ENCODE peak calls at places on chromosomes 16 and 17, in nine cellular contexts. P is testis, D is astrocyte of the cerebellum, R is tibial artery, G is astrocyte, C is thyroid gland, N is right lobe of liver, M is stomach, Y is coronary artery. U is an unnamed sample.
A peak's percentile ranks its signal among the peaks of the same experiment; 100 is the strongest.

GRCh38 chr17:29567362-29568330 is 809 bp upstream of the ABHD15 start:
- DNase-seq in P (peak; percentile 50), D (no peak), R (peak; percentile 86), G (no peak), C (peak; percentile 80), N (peak; percentile 72), M (peak; percentile 73), Y (peak; percentile 87), U (peak; percentile 82)

GRCh38 chr17:78129385-78130079 is 977 bp upstream of the TMC6 start:
- DNase-seq in P (no peak), D (no peak), R (no peak), G (no peak), C (no peak), N (peak; percentile 13), M (no peak), Y (no peak), U (no peak)

GRCh38 chr17:42288985-42289862 is 926 bp downstream of the STAT5A start:
- DNase-seq in P (peak; percentile 52), D (no peak), R (peak; percentile 69), G (no peak), C (peak; percentile 61), N (peak; percentile 65), M (peak; percentile 55), Y (peak; percentile 77), U (no peak)

GRCh38 chr17:83173180-83173996 is 94.0 kb downstream of the METRNL start:
- DNase-seq in P (no peak), D (no peak), R (no peak), G (no peak), C (no peak), N (no peak), M (no peak), Y (no peak), U (peak; percentile 6)

GRCh38 chr17:44062871-44063270 is 3.6 kb downstream of the LSM12 start:
- DNase-seq in P (no peak), D (no peak), R (no peak), G (no peak), C (no peak), N (no peak), M (no peak), Y (no peak), U (no peak)

GRCh38 chr16:65621640-65622039 is 499.8 kb upstream of the CDH11 start:
- DNase-seq in P (no peak), D (no peak), R (no peak), G (no peak), C (no peak), N (no peak), M (no peak), Y (no peak), U (no peak)

GRCh38 chr17:6066183-6066948 is 3.8 kb upstream of the WSCD1 start:
- DNase-seq in P (no peak), D (no peak), R (no peak), G (peak; percentile 16), C (no peak), N (no peak), M (no peak), Y (no peak), U (no peak)

GRCh38 chr16:817001-817906 is 16.7 kb upstream of the GNG13 start:
- DNase-seq in P (no peak), D (no peak), R (no peak), G (no peak), C (no peak), N (no peak), M (no peak), Y (no peak), U (no peak)

GRCh38 chr16:27572711-27573110 is 22.8 kb downstream of the KATNIP start:
- DNase-seq in P (peak; percentile 19), D (no peak), R (no peak), G (no peak), C (no peak), N (no peak), M (no peak), Y (no peak), U (no peak)

GRCh38 chr17:19566176-19566575 is 32.5 kb downstream of the SLC47A1 start:
- DNase-seq in P (no peak), D (no peak), R (no peak), G (no peak), C (no peak), N (no peak), M (no peak), Y (no peak), U (no peak)

GRCh38 chr16:10876799-10877341 is at the start of gene CIITA:
- DNase-seq in P (peak; percentile 75), D (peak; percentile 55), R (peak; percentile 85), G (peak; percentile 82), C (peak; percentile 49), N (peak; percentile 79), M (peak; percentile 89), Y (no peak), U (no peak)

GRCh38 chr16:10877472-10877946 is 507 bp downstream of the CIITA start:
- DNase-seq in P (no peak), D (no peak), R (peak; percentile 32), G (no peak), C (no peak), N (peak; percentile 10), M (no peak), Y (no peak), U (no peak)

GRCh38 chr16:10878644-10879498 is 1.9 kb downstream of the CIITA start:
- DNase-seq in P (peak; percentile 44), D (no peak), R (peak; percentile 76), G (no peak), C (peak; percentile 69), N (peak; percentile 79), M (peak; percentile 75), Y (no peak), U (no peak)

GRCh38 chr16:10878328-10878643 is 1.3 kb downstream of the CIITA start:
- DNase-seq in P (no peak), D (no peak), R (no peak), G (no peak), C (no peak), N (no peak), M (no peak), Y (no peak), U (no peak)

GRCh38 chr16:10876305-10876704 is 697 bp upstream of the CIITA start:
- DNase-seq in P (no peak), D (no peak), R (no peak), G (no peak), C (no peak), N (no peak), M (no peak), Y (no peak), U (no peak)
- H3K4me3 ChIP-seq in P (no peak overlapping the region), D (no peak overlapping the region), R (no peak overlapping the region), G (no peak overlapping the region), C (no peak overlapping the region), N (no peak overlapping the region), M (no peak overlapping the region), Y (no peak overlapping the region), U (no peak overlapping the region)

GRCh38 chr16:68035227-68035626 is 12.1 kb downstream of the DUS2 start:
- DNase-seq in P (no peak), D (no peak), R (no peak), G (no peak), C (no peak), N (no peak), M (no peak), Y (no peak), U (no peak)

GRCh38 chr16:68037820-68038597 is 14.9 kb downstream of the DUS2 start:
- DNase-seq in P (no peak), D (no peak), R (no peak), G (no peak), C (no peak), N (no peak), M (no peak), Y (no peak), U (no peak)

GRCh38 chr16:68041783-68042182 is 18.7 kb downstream of the DUS2 start:
- DNase-seq in P (no peak), D (no peak), R (no peak), G (no peak), C (no peak), N (no peak), M (no peak), Y (no peak), U (no peak)

DNA sequence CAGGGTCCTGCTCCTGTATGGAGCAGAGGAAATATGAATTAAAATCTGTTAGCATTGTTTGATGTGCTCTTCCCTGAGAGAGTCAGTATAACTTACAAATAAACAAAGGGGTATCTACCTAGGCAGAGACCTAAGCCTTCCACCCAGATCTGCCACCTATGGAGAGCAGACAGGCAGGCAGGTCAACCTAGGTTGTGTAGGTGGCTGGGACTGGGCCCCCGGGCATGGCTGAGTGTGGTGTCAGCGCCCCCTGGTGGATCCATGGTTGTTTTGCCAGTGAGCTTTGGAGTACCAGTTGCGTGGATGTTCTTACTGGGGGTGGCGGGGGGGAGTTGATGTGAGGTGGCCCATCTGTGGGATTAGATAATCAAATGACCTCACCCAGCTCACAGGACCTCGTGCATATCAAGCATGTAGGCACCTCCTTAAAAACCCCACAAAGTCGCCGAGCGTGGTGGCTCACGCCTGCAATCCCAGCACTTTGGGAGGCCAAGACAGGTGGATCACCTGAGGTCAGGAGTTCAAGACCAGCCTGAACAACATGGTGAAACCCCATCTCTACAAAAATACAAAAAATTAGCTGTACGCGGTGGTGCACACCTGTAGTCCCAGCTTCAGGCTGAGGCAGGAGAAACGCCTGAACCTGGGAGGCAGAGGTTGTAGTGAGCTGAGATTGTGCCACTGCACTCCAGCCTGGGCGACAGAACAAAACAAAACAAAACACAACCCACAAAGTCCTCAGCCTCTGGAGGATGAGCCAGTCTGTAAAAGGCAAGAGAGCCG is 17.6 kb downstream of the DUS2 start:
- DNase-seq in P (peak; percentile 92), D (peak; percentile 24), R (peak; percentile 85), G (peak; percentile 10), C (peak; percentile 79), N (peak; percentile 85), M (peak; percentile 90), Y (peak; percentile 79), U (peak; percentile 93)
- TF ChIP-seq CTCF in P (peak; percentile 83), D (peak; percentile 85), R (peak; percentile 79), G (peak; percentile 73), C (peak; percentile 87), N (peak; percentile 75), M (no peak), Y (peak; percentile 80), U (peak; percentile 87)

DNA sequence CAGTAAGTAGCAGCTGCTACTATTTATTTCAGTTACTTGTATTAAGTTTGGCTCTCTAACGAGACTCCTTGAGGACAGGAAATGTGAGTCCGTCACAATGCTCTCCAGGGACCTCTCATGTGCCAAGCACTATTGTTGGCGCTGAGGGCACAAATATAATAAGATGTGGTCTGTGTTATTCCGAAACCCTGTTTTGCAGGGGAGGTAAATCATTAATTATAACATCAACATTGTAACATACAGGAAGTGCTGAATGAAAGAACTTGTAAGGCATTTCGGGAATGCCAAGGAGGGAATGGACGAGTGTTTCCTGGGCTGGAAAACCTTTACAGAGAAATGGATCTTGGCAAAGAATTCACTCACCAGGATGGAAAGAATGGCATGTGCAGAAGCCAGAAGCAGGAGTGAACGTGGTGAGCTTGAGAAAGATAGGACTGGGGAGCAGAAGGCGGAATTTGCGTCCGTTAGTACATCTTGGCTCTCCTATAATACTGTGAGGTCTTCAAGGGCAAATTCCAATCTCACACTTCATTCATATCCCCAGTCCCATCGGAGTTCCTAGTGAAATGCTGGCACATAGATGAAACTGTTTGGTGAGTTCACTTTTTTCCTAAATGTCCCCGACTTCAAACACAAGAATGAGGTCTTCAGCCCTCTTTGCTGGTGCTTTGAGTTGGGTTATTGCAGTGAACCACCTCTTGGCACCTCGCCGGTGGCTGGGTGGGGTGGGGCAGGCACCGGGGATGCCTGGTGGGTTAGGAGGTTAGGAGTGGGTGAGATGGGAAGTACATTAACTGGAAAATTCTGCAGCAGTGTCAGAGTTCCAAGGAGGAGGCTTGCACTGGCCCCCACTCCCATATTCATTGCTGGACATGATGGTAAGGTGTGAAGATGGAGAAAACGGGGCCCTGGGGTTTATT is 11.5 kb downstream of the TAC4 start:
- DNase-seq in P (no peak), D (peak; percentile 53), R (peak; percentile 84), G (peak; percentile 84), C (no peak), N (no peak), M (peak; percentile 57), Y (no peak), U (no peak)
- H3K4me3 ChIP-seq in P (no peak overlapping the region), D (no peak overlapping the region), R (no peak overlapping the region), G (no peak overlapping the region), C (no peak overlapping the region), N (no peak overlapping the region), M (no peak overlapping the region), Y (peak overlapping the region; percentile 3), U (no peak overlapping the region)

GRCh38 chr17:52158450-52159042 is at the start of gene CA10:
- DNase-seq in P (no peak), D (no peak), R (no peak), G (no peak), C (no peak), N (no peak), M (no peak), Y (no peak), U (peak; percentile 87)
- TF ChIP-seq CTCF in P (no peak), D (no peak), R (no peak), G (no peak), C (no peak), N (no peak), M (no peak), Y (no peak), U (peak; percentile 69)